ENCODE peak calls at places on chromosome 13, in eight cellular contexts. One of them, this sample, is unnamed.

GRCh38 chr13:33556828-33557227 is 261.1 kb upstream of the RFC3 start:
- DNase-seq in HFFc6: no peak
- DNase-seq in progenitor cell of endocrine pancreas: no peak
- DNase-seq in CD8-positive, alpha-beta T cell: no peak
- DNase-seq in Peyer's patch: no peak
- DNase-seq in brain microvascular endothelial cell: no peak
- DNase-seq in lower lobe of right lung: no peak
- DNase-seq in fibroblast of mammary gland: no peak
- DNase-seq in this sample: no peak

GRCh38 chr13:89932902-89933301 is 1414.6 kb upstream of the MIR17HG start:
- DNase-seq in brain microvascular endothelial cell: no peak
- DNase-seq in HFFc6: no peak
- DNase-seq in progenitor cell of endocrine pancreas: no peak
- DNase-seq in fibroblast of mammary gland: no peak
- DNase-seq in lower lobe of right lung: no peak
- DNase-seq in CD8-positive, alpha-beta T cell: no peak
- DNase-seq in Peyer's patch: no peak
- DNase-seq in this sample: no peak

GRCh38 chr13:113937497-113938140 is 36.3 kb downstream of the C13orf46 start:
- DNase-seq in brain microvascular endothelial cell: no peak
- DNase-seq in HFFc6: no peak
- DNase-seq in CD8-positive, alpha-beta T cell: no peak
- DNase-seq in progenitor cell of endocrine pancreas: no peak
- DNase-seq in Peyer's patch: no peak
- DNase-seq in lower lobe of right lung: no peak
- DNase-seq in fibroblast of mammary gland: no peak
- DNase-seq in this sample: no peak

GRCh38 chr13:112671359-112671758 is 18.5 kb upstream of the ATP11A start:
- DNase-seq in lower lobe of right lung: peak
- DNase-seq in fibroblast of mammary gland: no peak
- DNase-seq in CD8-positive, alpha-beta T cell: no peak
- DNase-seq in Peyer's patch: no peak
- DNase-seq in HFFc6: no peak
- DNase-seq in brain microvascular endothelial cell: no peak
- DNase-seq in progenitor cell of endocrine pancreas: no peak
- DNase-seq in this sample: no peak

GRCh38 chr13:34721631-34722144 is 220.4 kb upstream of the NBEA start:
- DNase-seq in brain microvascular endothelial cell: no peak
- DNase-seq in HFFc6: no peak
- DNase-seq in progenitor cell of endocrine pancreas: no peak
- DNase-seq in lower lobe of right lung: no peak
- DNase-seq in fibroblast of mammary gland: no peak
- DNase-seq in CD8-positive, alpha-beta T cell: no peak
- DNase-seq in Peyer's patch: no peak
- DNase-seq in this sample: no peak

GRCh38 chr13:30113983-30114491 is 193.3 kb downstream of the KATNAL1 start:
- DNase-seq in lower lobe of right lung: no peak
- DNase-seq in Peyer's patch: peak
- DNase-seq in brain microvascular endothelial cell: no peak
- DNase-seq in HFFc6: no peak
- DNase-seq in fibroblast of mammary gland: no peak
- DNase-seq in CD8-positive, alpha-beta T cell: no peak
- DNase-seq in progenitor cell of endocrine pancreas: no peak
- DNase-seq in this sample: no peak

GRCh38 chr13:68375004-68375403 is 1144.9 kb upstream of the PCDH9 start:
- DNase-seq in CD8-positive, alpha-beta T cell: no peak
- DNase-seq in progenitor cell of endocrine pancreas: no peak
- DNase-seq in HFFc6: no peak
- DNase-seq in Peyer's patch: no peak
- DNase-seq in lower lobe of right lung: no peak
- DNase-seq in fibroblast of mammary gland: no peak
- DNase-seq in brain microvascular endothelial cell: no peak
- DNase-seq in this sample: no peak

GRCh38 chr13:58583961-58584360 is 952.4 kb downstream of the PCDH17 start:
- DNase-seq in HFFc6: no peak
- DNase-seq in CD8-positive, alpha-beta T cell: no peak
- DNase-seq in Peyer's patch: no peak
- DNase-seq in brain microvascular endothelial cell: peak
- DNase-seq in progenitor cell of endocrine pancreas: no peak
- DNase-seq in lower lobe of right lung: no peak
- DNase-seq in fibroblast of mammary gland: no peak
- DNase-seq in this sample: peak

GRCh38 chr13:29743229-29743786 is 107.1 kb downstream of the UBL3 start:
- DNase-seq in HFFc6: peak
- DNase-seq in Peyer's patch: no peak
- DNase-seq in brain microvascular endothelial cell: no peak
- DNase-seq in CD8-positive, alpha-beta T cell: no peak
- DNase-seq in fibroblast of mammary gland: peak
- DNase-seq in progenitor cell of endocrine pancreas: no peak
- DNase-seq in lower lobe of right lung: no peak
- DNase-seq in this sample: peak

GRCh38 chr13:95530178-95530577 is 22.3 kb upstream of the CLDN10 start:
- DNase-seq in HFFc6: no peak
- DNase-seq in CD8-positive, alpha-beta T cell: no peak
- DNase-seq in lower lobe of right lung: peak
- DNase-seq in brain microvascular endothelial cell: peak
- DNase-seq in Peyer's patch: no peak
- DNase-seq in progenitor cell of endocrine pancreas: no peak
- DNase-seq in fibroblast of mammary gland: peak
- DNase-seq in this sample: peak

GRCh38 chr13:58994778-58995177 is 1169.0 kb downstream of the DIAPH3 start:
- DNase-seq in lower lobe of right lung: no peak
- DNase-seq in HFFc6: no peak
- DNase-seq in brain microvascular endothelial cell: no peak
- DNase-seq in Peyer's patch: no peak
- DNase-seq in fibroblast of mammary gland: no peak
- DNase-seq in progenitor cell of endocrine pancreas: no peak
- DNase-seq in CD8-positive, alpha-beta T cell: no peak
- DNase-seq in this sample: peak

GRCh38 chr13:20090349-20090748 is 70.5 kb downstream of the GJA3 start:
- DNase-seq in progenitor cell of endocrine pancreas: no peak
- DNase-seq in Peyer's patch: no peak
- DNase-seq in lower lobe of right lung: no peak
- DNase-seq in HFFc6: no peak
- DNase-seq in brain microvascular endothelial cell: no peak
- DNase-seq in fibroblast of mammary gland: peak
- DNase-seq in CD8-positive, alpha-beta T cell: no peak
- DNase-seq in this sample: no peak

GRCh38 chr13:66657165-66657895 is 572.8 kb downstream of the PCDH9 start:
- DNase-seq in fibroblast of mammary gland: peak
- DNase-seq in progenitor cell of endocrine pancreas: no peak
- DNase-seq in CD8-positive, alpha-beta T cell: no peak
- DNase-seq in brain microvascular endothelial cell: peak
- DNase-seq in lower lobe of right lung: peak
- DNase-seq in Peyer's patch: no peak
- DNase-seq in HFFc6: peak
- DNase-seq in this sample: peak

GRCh38 chr13:107209811-107210210 is 641.9 kb upstream of the ARGLU1 start:
- DNase-seq in Peyer's patch: no peak
- DNase-seq in lower lobe of right lung: no peak
- DNase-seq in fibroblast of mammary gland: peak
- DNase-seq in HFFc6: no peak
- DNase-seq in progenitor cell of endocrine pancreas: no peak
- DNase-seq in CD8-positive, alpha-beta T cell: no peak
- DNase-seq in brain microvascular endothelial cell: no peak
- DNase-seq in this sample: peak

GRCh38 chr13:87259479-87260083 is 411.6 kb upstream of the SLITRK5 start:
- DNase-seq in Peyer's patch: no peak
- DNase-seq in lower lobe of right lung: no peak
- DNase-seq in brain microvascular endothelial cell: no peak
- DNase-seq in HFFc6: no peak
- DNase-seq in progenitor cell of endocrine pancreas: no peak
- DNase-seq in CD8-positive, alpha-beta T cell: no peak
- DNase-seq in fibroblast of mammary gland: no peak
- DNase-seq in this sample: peak
- TF ChIP-seq CTCF in Peyer's patch: no peak
- TF ChIP-seq CTCF in lower lobe of right lung: peak
- TF ChIP-seq CTCF in brain microvascular endothelial cell: peak
- TF ChIP-seq CTCF in HFFc6: peak
- TF ChIP-seq CTCF in progenitor cell of endocrine pancreas: peak
- TF ChIP-seq CTCF in CD8-positive, alpha-beta T cell: no peak
- TF ChIP-seq CTCF in fibroblast of mammary gland: no peak
- TF ChIP-seq CTCF in this sample: peak

GRCh38 chr13:51260154-51260553 is 38.0 kb downstream of the FAM124A start:
- DNase-seq in progenitor cell of endocrine pancreas: no peak
- DNase-seq in HFFc6: no peak
- DNase-seq in Peyer's patch: no peak
- DNase-seq in fibroblast of mammary gland: no peak
- DNase-seq in lower lobe of right lung: no peak
- DNase-seq in brain microvascular endothelial cell: no peak
- DNase-seq in CD8-positive, alpha-beta T cell: no peak
- DNase-seq in this sample: no peak

GRCh38 chr13:51255556-51255955 is 33.4 kb downstream of the FAM124A start:
- DNase-seq in lower lobe of right lung: no peak
- DNase-seq in progenitor cell of endocrine pancreas: no peak
- DNase-seq in HFFc6: no peak
- DNase-seq in fibroblast of mammary gland: no peak
- DNase-seq in brain microvascular endothelial cell: no peak
- DNase-seq in CD8-positive, alpha-beta T cell: no peak
- DNase-seq in Peyer's patch: no peak
- DNase-seq in this sample: no peak

GRCh38 chr13:51259359-51259645 is 37.1 kb downstream of the FAM124A start:
- DNase-seq in Peyer's patch: no peak
- DNase-seq in brain microvascular endothelial cell: no peak
- DNase-seq in progenitor cell of endocrine pancreas: no peak
- DNase-seq in lower lobe of right lung: no peak
- DNase-seq in HFFc6: no peak
- DNase-seq in CD8-positive, alpha-beta T cell: no peak
- DNase-seq in fibroblast of mammary gland: no peak
- DNase-seq in this sample: no peak

GRCh38 chr13:51258612-51259358 is 36.6 kb downstream of the FAM124A start:
- DNase-seq in Peyer's patch: no peak
- DNase-seq in CD8-positive, alpha-beta T cell: no peak
- DNase-seq in HFFc6: no peak
- DNase-seq in lower lobe of right lung: no peak
- DNase-seq in fibroblast of mammary gland: no peak
- DNase-seq in progenitor cell of endocrine pancreas: no peak
- DNase-seq in brain microvascular endothelial cell: peak
- DNase-seq in this sample: no peak

DNA sequence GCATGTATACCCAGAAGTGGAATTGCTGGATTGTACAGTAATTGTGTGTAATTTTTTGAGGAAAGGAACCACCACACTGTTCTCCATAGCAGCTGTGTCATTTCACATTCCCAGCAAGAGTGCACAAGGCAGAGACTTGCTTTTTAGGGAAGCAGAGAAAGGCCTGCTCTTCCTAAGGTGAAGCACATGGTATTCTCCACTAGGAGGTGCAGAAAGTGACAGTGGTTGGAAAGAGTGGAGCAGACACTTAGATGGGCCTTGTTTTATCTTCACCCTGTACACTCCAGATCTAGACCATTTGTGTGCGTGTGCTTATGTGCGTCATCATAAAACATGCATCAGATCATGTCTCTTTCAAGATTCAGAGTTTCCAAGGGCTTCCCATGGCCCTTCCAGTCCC is 35.0 kb downstream of the FAM124A start:
- DNase-seq in fibroblast of mammary gland: no peak
- DNase-seq in lower lobe of right lung: no peak
- DNase-seq in CD8-positive, alpha-beta T cell: no peak
- DNase-seq in HFFc6: no peak
- DNase-seq in progenitor cell of endocrine pancreas: no peak
- DNase-seq in brain microvascular endothelial cell: no peak
- DNase-seq in Peyer's patch: no peak
- DNase-seq in this sample: no peak
- TF ChIP-seq CTCF in fibroblast of mammary gland: peak
- TF ChIP-seq CTCF in lower lobe of right lung: no peak
- TF ChIP-seq CTCF in CD8-positive, alpha-beta T cell: no peak
- TF ChIP-seq CTCF in HFFc6: no peak
- TF ChIP-seq CTCF in progenitor cell of endocrine pancreas: no peak
- TF ChIP-seq CTCF in brain microvascular endothelial cell: no peak
- TF ChIP-seq CTCF in Peyer's patch: no peak
- TF ChIP-seq CTCF in this sample: no peak

DNA sequence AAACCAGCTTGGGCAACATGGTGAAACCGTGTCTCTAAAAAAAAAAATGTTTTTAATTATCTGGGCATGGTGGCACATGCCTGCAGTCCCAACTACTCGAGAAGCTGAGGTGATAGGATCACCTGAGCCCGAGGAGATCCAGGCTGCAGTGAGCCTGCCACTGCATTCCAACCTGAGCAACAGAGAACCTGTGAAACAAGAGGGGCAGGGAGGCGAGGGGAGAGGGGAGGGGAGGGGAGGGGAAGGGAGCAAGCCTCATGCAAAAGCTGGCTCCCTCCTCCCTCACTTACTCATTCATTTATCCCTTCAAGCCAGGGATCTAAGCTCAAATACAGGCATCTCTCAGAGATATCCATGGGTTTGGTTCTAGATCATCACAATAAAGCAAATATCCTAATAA is 8.9 kb downstream of the ATP7B start:
- DNase-seq in brain microvascular endothelial cell: no peak
- DNase-seq in Peyer's patch: no peak
- DNase-seq in fibroblast of mammary gland: no peak
- DNase-seq in progenitor cell of endocrine pancreas: no peak
- DNase-seq in HFFc6: no peak
- DNase-seq in CD8-positive, alpha-beta T cell: no peak
- DNase-seq in lower lobe of right lung: no peak
- DNase-seq in this sample: no peak
- TF ChIP-seq CTCF in brain microvascular endothelial cell: no peak
- TF ChIP-seq CTCF in Peyer's patch: no peak
- TF ChIP-seq CTCF in fibroblast of mammary gland: no peak
- TF ChIP-seq CTCF in progenitor cell of endocrine pancreas: no peak
- TF ChIP-seq CTCF in HFFc6: no peak
- TF ChIP-seq CTCF in CD8-positive, alpha-beta T cell: no peak
- TF ChIP-seq CTCF in lower lobe of right lung: no peak
- TF ChIP-seq CTCF in this sample: no peak

GRCh38 chr13:97468331-97468730 is 34.4 kb downstream of the RAP2A start:
- DNase-seq in CD8-positive, alpha-beta T cell: no peak
- DNase-seq in HFFc6: no peak
- DNase-seq in brain microvascular endothelial cell: no peak
- DNase-seq in fibroblast of mammary gland: peak
- DNase-seq in lower lobe of right lung: no peak
- DNase-seq in progenitor cell of endocrine pancreas: no peak
- DNase-seq in Peyer's patch: no peak
- DNase-seq in this sample: peak

GRCh38 chr13:97474581-97474980 is 40.6 kb downstream of the RAP2A start:
- DNase-seq in brain microvascular endothelial cell: no peak
- DNase-seq in fibroblast of mammary gland: no peak
- DNase-seq in CD8-positive, alpha-beta T cell: no peak
- DNase-seq in HFFc6: no peak
- DNase-seq in lower lobe of right lung: no peak
- DNase-seq in Peyer's patch: no peak
- DNase-seq in progenitor cell of endocrine pancreas: no peak
- DNase-seq in this sample: peak

GRCh38 chr13:97466782-97467181 is 32.8 kb downstream of the RAP2A start:
- DNase-seq in CD8-positive, alpha-beta T cell: no peak
- DNase-seq in HFFc6: no peak
- DNase-seq in lower lobe of right lung: no peak
- DNase-seq in fibroblast of mammary gland: no peak
- DNase-seq in progenitor cell of endocrine pancreas: no peak
- DNase-seq in brain microvascular endothelial cell: no peak
- DNase-seq in Peyer's patch: no peak
- DNase-seq in this sample: no peak

DNA sequence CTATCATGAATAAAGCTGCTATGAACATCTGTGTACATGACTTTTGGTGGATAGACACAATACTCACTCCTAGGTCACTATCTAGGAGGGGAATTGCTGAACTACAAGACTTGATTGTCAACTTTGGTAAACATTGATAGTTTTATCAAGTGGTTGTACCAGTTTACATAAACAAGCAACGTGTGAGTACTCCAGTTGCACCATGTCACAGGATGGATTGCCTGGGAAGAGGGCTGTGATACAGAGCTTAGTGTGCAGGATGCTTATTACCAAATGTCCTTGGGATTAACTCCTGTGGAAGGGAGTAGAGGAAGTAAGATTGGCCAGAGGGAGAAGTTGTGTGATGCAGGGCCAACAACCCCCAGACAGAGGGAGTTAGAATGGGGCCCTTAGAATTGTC is 37.8 kb downstream of the RAP2A start:
- DNase-seq in progenitor cell of endocrine pancreas: no peak
- DNase-seq in brain microvascular endothelial cell: no peak
- DNase-seq in Peyer's patch: no peak
- DNase-seq in lower lobe of right lung: no peak
- DNase-seq in HFFc6: no peak
- DNase-seq in fibroblast of mammary gland: no peak
- DNase-seq in CD8-positive, alpha-beta T cell: no peak
- DNase-seq in this sample: peak
- TF ChIP-seq CTCF in progenitor cell of endocrine pancreas: no peak
- TF ChIP-seq CTCF in brain microvascular endothelial cell: no peak
- TF ChIP-seq CTCF in Peyer's patch: no peak
- TF ChIP-seq CTCF in lower lobe of right lung: no peak
- TF ChIP-seq CTCF in HFFc6: no peak
- TF ChIP-seq CTCF in fibroblast of mammary gland: no peak
- TF ChIP-seq CTCF in CD8-positive, alpha-beta T cell: no peak
- TF ChIP-seq CTCF in this sample: no peak